ENCODE peak calls at places on chromosomes 5 and 9, in six cellular contexts. T, O, X, H, I and J are unnamed samples.

GRCh38 chr5:150107909-150108447 is 21.6 kb upstream of the CSF1R start:
- DNase-seq in H (no peak), X (no peak), T (no peak), O (no peak), I (no peak), J (peak; percentile 53)

GRCh38 chr5:124071039-124071438 is 559.1 kb downstream of the CSNK1G3 start:
- DNase-seq in O (no peak), H (no peak), X (no peak), I (no peak), T (no peak), J (no peak)

GRCh38 chr5:67085616-67086015 is 111.0 kb downstream of the CD180 start:
- DNase-seq in T (no peak), H (no peak), X (no peak), O (no peak), I (no peak), J (no peak)

GRCh38 chr5:132458651-132459030 is 31.9 kb downstream of the IRF1 start:
- DNase-seq in X (peak; percentile 57), H (no peak), T (no peak), I (no peak), O (no peak), J (no peak)

GRCh38 chr9:2248768-2249167 is 233.6 kb downstream of the SMARCA2 start:
- DNase-seq in I (no peak), H (no peak), X (no peak), O (no peak), T (no peak), J (no peak)

GRCh38 chr5:127518319-127518621 is 830 bp downstream of the PRRC1 start:
- DNase-seq in O (no peak), X (peak; percentile 57), H (no peak), I (no peak), T (no peak), J (no peak)

GRCh38 chr9:20355022-20355421 is 267.3 kb downstream of the MLLT3 start:
- DNase-seq in X (peak; percentile 29), T (no peak), O (no peak), H (no peak), I (no peak), J (no peak)

GRCh38 chr9:129669141-129669718 is 3.8 kb downstream of the PRRX2 start:
- DNase-seq in T (no peak), I (no peak), O (no peak), H (no peak), X (peak; percentile 5), J (no peak)

GRCh38 chr9:76266649-76267627 is 127.3 kb downstream of the RFK start:
- DNase-seq in X (no peak), H (no peak), O (no peak), I (no peak), T (no peak), J (no peak)

GRCh38 chr5:96090205-96090604 is 128.6 kb upstream of the ELL2 start:
- DNase-seq in I (no peak), X (no peak), O (no peak), T (no peak), H (no peak), J (no peak)

GRCh38 chr9:4297795-4298254 is 2.0 kb downstream of the GLIS3 start:
- DNase-seq in I (peak; percentile 72), X (peak; percentile 57), O (peak; percentile 88), H (peak; percentile 86), T (peak; percentile 76), J (peak; percentile 75)

GRCh38 chr9:112097712-112098688 is 77.1 kb downstream of the SUSD1 start:
- DNase-seq in H (peak; percentile 65), O (no peak), I (peak; percentile 86), X (peak; percentile 75), T (peak; percentile 36), J (peak; percentile 65)

GRCh38 chr9:121584421-121584820 is 67.0 kb upstream of the DAB2IP start:
- DNase-seq in H (no peak), X (no peak), O (no peak), I (no peak), T (no peak), J (no peak)

GRCh38 chr5:29161399-29161798 is 2032.1 kb upstream of the CDH6 start:
- DNase-seq in T (no peak), H (no peak), O (no peak), X (no peak), I (no peak), J (no peak)

GRCh38 chr5:73451218-73452130 is 2.9 kb upstream of the FOXD1 start:
- DNase-seq in O (no peak), T (no peak), H (no peak), I (peak; percentile 66), X (peak; percentile 60), J (peak; percentile 62)

GRCh38 chr5:138033275-138033808 is 463 bp upstream of the FAM13B start:
- DNase-seq in T (no peak), X (no peak), O (no peak), H (no peak), I (no peak), J (no peak)

GRCh38 chr9:137456864-137457405 is 2.2 kb downstream of the NSMF start:
- DNase-seq in O (no peak), H (peak; percentile 37), T (peak; percentile 17), X (no peak), I (no peak), J (no peak)

GRCh38 chr5:157602505-157602904 is 26.9 kb upstream of the ADAM19 start:
- DNase-seq in I (no peak), O (no peak), X (peak; percentile 94), T (no peak), H (no peak), J (no peak)

GRCh38 chr9:70888471-70888870 is 232.9 kb downstream of the TRPM3 start:
- DNase-seq in H (no peak), O (no peak), I (no peak), T (no peak), X (no peak), J (no peak)

GRCh38 chr9:75072895-75073294 is 15.1 kb downstream of the NMRK1 start:
- DNase-seq in T (no peak), I (no peak), X (no peak), H (no peak), O (no peak), J (no peak)

GRCh38 chr5:153523196-153523595 is 32.7 kb downstream of the GRIA1 start:
- DNase-seq in H (no peak), O (no peak), X (peak; percentile 7), I (no peak), T (no peak), J (no peak)

GRCh38 chr9:93675336-93676150 is 99.2 kb downstream of the PHF2 start:
- DNase-seq in H (no peak), I (peak; percentile 20), X (no peak), O (peak; percentile 65), T (peak; percentile 10), J (peak; percentile 6)

GRCh38 chr9:104494808-104495207 is 9.3 kb upstream of the OR13F1 start:
- DNase-seq in H (no peak), X (peak; percentile 33), I (no peak), T (no peak), O (no peak), J (no peak)

DNA sequence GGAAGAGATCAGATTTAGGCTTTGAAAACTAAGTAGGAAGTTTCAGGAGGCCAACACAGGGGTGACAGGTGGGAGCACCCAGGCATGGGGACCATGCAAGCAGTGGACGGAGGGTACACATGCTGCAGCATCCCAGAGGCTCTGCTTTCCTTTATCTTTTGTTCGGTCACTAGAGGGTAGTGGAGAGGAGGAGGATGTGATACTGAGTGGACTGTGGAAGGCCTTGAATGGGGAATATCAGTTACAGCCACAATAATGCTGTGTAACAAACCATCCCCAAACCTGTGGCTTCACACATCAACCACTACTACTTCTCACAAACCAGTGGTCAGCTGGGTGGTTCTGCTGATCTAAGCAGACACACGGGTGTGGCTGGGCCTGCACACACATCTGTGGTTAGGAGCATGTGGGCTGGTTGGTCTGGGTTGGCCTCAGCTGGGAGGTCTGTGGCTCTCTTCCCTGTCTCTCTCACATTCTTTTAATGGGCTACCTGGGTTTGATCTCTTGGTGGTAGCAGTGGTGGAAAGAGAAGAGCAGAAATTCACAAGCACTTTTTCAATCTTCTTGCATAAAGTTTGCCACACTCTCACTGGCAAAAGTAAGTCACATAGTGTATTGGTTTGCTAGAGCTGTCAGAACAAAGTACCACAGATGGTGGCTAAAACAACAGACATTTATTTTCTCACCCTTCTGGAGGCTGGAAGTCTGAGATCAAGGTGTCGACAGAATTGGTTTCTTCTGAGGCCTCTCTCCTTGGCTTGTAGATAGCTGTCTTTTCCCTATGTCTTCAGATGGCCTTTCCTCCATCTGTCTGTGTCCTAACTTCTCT is 238.7 kb downstream of the AGTPBP1 start:
- DNase-seq in T (no peak), X (no peak), O (no peak), H (no peak), I (no peak), J (no peak)
- TF ChIP-seq CTCF in T (no peak), X (no peak), O (no peak), H (no peak), I (no peak), J (no peak)

GRCh38 chr5:3538886-3539285 is 56.7 kb upstream of the IRX1 start:
- DNase-seq in I (no peak), O (no peak), H (no peak), X (no peak), T (no peak), J (no peak)
- H3K9me3 ChIP-seq in I (no peaks in the 10 kb centered on the region), O (no peaks in the 10 kb centered on the region), H (no peaks in the 10 kb centered on the region), X (no peaks in the 10 kb centered on the region), T (no peaks in the 10 kb centered on the region), J (no peaks in the 10 kb centered on the region)

DNA sequence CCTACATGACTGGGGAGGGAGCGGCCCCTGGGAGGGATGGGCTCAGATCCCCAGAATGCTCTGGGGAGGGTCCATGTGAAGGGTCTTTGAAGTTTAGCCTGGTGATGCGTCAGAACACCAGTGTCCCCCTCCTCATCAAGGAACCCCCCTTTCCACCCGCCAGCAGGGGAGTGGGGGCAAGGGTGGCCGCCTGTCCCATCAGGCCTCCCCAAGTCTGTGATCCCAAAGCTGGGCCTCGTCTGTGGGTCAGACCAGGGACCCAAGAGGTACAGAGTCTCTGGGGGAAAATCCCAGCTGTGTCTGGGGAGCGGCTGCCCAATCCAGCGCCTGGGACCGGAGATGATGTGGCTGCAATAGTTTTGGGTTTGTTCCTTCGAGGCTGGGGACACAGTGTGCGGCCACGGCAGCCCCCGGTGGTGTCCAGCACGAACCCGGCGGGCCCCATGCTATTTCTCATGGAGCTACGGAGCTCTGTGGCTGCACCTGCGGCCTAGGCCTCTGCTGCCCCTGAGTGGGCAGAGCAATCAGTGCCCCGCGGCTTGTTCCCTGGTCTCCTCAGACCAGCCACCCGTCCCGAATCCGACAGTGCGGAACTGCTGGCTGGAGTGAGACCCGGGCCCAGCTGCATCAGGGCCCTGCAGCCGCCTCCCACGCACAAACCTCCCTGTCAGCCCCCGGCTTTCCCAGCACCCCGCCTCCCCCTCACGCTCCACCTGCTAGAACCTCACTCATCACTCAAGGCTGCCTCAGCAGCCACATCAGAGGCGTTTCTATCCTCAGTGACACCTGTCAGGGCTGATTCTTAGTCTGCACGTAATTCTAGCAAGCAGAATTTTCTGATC is 29.2 kb downstream of the SARDH start:
- DNase-seq in T (no peak), X (no peak), I (no peak), H (peak; percentile 21), O (peak; percentile 49), J (no peak)
- TF ChIP-seq CTCF in T (no peak), X (no peak), I (no peak), H (no peak), O (no peak), J (peak; percentile 12)

DNA sequence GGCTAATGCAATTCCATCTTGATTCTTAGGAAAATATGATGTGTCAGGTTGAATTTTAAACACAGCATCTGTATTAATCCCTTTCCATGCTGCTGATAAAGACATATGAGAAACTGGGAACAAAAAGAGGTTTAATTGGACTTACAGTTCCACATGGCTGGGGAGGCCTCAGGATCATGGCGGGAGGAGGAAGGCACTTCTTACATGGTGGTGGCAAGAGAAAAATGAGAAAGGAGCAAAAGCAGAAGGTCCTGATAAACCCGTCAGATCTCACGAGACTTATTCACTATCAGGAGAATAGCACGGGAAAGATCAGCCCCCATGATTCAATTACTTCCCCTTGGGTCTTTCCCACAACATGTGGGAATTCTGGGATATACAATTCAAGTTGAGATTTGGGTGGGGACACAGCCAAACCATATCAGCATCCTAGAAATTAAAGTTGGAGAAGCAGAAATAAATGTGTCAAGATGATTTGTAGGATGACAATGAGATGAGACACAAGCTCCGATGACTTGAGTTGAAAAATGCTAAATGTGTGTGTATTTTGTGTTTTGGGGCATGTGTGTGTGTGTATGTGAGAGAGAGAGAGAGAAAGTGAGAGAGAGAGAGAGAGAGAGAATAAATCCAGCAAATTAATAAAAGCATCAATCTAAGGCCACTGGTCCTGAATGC is 48.5 kb upstream of the ANKRD55 start:
- DNase-seq in I (no peak), X (no peak), H (no peak), O (no peak), T (no peak), J (no peak)
- H3K9me3 ChIP-seq in I (no peaks in the 10 kb centered on the region), X (no peaks in the 10 kb centered on the region), H (no peaks in the 10 kb centered on the region), O (no peaks in the 10 kb centered on the region), T (no peaks in the 10 kb centered on the region), J (peaks cover 27% of the 10 kb centered on the region)